ENCODE peak calls at places on chromosomes 6 and 20, in eight cellular contexts. D is amniotic epithelial cell; P is activated naive CD8-positive, alpha-beta T cell treated with anti-CD3 and anti-CD28 coated beads for 36 hours; I is naive thymus-derived CD8-positive, alpha-beta T cell; G is HT-29; N is GM10248; S is heart right ventricle; H is H1. M is an unnamed sample.

GRCh38 chr6:31558631-31559500 is 11.5 kb downstream of the NFKBIL1 start:
- DNase-seq in D (peak), P (peak), I (peak), G (no peak), N (peak), S (no peak), H (no peak), M (no peak)

GRCh38 chr20:31837896-31838397 is 7.5 kb downstream of the FOXS1 start:
- DNase-seq in D (peak), P (no peak), I (no peak), G (no peak), N (no peak), S (no peak), H (no peak), M (no peak)

GRCh38 chr6:9581155-9581554 is 833.7 kb downstream of the TFAP2A start:
- DNase-seq in D (no peak), P (no peak), I (no peak), G (no peak), N (no peak), S (no peak), H (no peak), M (no peak)

GRCh38 chr6:42030585-42031506 is 19.5 kb upstream of the TAF8 start:
- DNase-seq in D (peak), P (peak), I (no peak), G (peak), N (no peak), S (peak), H (no peak), M (peak)

GRCh38 chr6:25025919-25026301 is 90.2 kb upstream of the RIPOR2 start:
- DNase-seq in D (no peak), P (no peak), I (no peak), G (no peak), N (no peak), S (no peak), H (no peak), M (no peak)

GRCh38 chr20:39822667-39823066 is 860.5 kb downstream of the DHX35 start:
- DNase-seq in D (no peak), P (no peak), I (no peak), G (no peak), N (no peak), S (no peak), H (no peak), M (no peak)

GRCh38 chr20:24745617-24746350 is 203.3 kb upstream of the CST7 start:
- DNase-seq in D (no peak), P (no peak), I (no peak), G (no peak), N (no peak), S (no peak), H (no peak), M (peak)

GRCh38 chr6:82687855-82688254 is 324.2 kb downstream of the TPBG start:
- DNase-seq in D (no peak), P (no peak), I (no peak), G (no peak), N (no peak), S (no peak), H (no peak), M (no peak)

GRCh38 chr6:167747152-167747427 is 79.6 kb upstream of the AFDN start:
- DNase-seq in D (no peak), P (no peak), I (no peak), G (no peak), N (no peak), S (no peak), H (no peak), M (no peak)

GRCh38 chr20:20303742-20304141 is 64.2 kb upstream of the INSM1 start:
- DNase-seq in D (no peak), P (no peak), I (no peak), G (no peak), N (no peak), S (peak), H (no peak), M (no peak)

GRCh38 chr20:10637563-10637962 is 36.2 kb downstream of the JAG1 start:
- DNase-seq in D (no peak), P (no peak), I (no peak), G (no peak), N (no peak), S (no peak), H (peak), M (no peak)

GRCh38 chr6:24495516-24495847 is 713 bp downstream of the ALDH5A1 start:
- DNase-seq in D (peak), P (peak), I (peak), G (peak), N (peak), S (peak), H (no peak), M (peak)

GRCh38 chr6:36302227-36302976 is 32.5 kb downstream of the PNPLA1 start:
- DNase-seq in D (peak), P (peak), I (peak), G (peak), N (peak), S (peak), H (peak), M (peak)

M was measured in NCI-H524.